ENCODE peak calls at places on chromosome 20, in five cellular contexts. Q is left kidney; G is stimulated activated naive CD8-positive, alpha-beta T cell treated with anti-CD3 and anti-CD28 coated beads, Interleukin-15, Interleukin-2, amounts not matched to agents 100 U/mL and 50 U/mL, for 24 hours; H is GM13976; B is SJCRH30. I is an unnamed sample.

GRCh38 chr20:56974499-56975250 is 291.8 kb downstream of the BMP7 start:
- DNase-seq in Q (peak; percentile 86), G (peak; percentile 11), H (peak; percentile 45), B (peak; percentile 51), I (peak; percentile 66)

GRCh38 chr20:61560361-61560853 is 308.3 kb downstream of the CDH4 start:
- DNase-seq in Q (no peak), G (no peak), H (no peak), B (peak; percentile 33), I (no peak)

GRCh38 chr20:13649548-13649947 is 10.8 kb upstream of the TASP1 start:
- DNase-seq in Q (peak; percentile 75), G (no peak), H (no peak), B (peak; percentile 92), I (peak; percentile 4)

GRCh38 chr20:50224553-50225255 is 34.1 kb downstream of the CEBPB start:
- DNase-seq in Q (peak; percentile 30), G (peak; percentile 12), H (no peak), B (no peak), I (no peak)

GRCh38 chr20:13638162-13638495 is 603 bp downstream of the TASP1 start:
- DNase-seq in Q (peak; percentile 80), G (no peak), H (no peak), B (no peak), I (no peak)

GRCh38 chr20:50470249-50470858 is 39.8 kb upstream of the PTPN1 start:
- DNase-seq in Q (peak; percentile 61), G (no peak), H (no peak), B (no peak), I (no peak)

GRCh38 chr20:16609066-16609465 is 35.8 kb upstream of the KIF16B start:
- DNase-seq in Q (peak; percentile 29), G (no peak), H (no peak), B (no peak), I (no peak)

GRCh38 chr20:2750343-2751251 is 49.8 kb downstream of the CPXM1 start:
- DNase-seq in Q (peak; percentile 58), G (no peak), H (peak; percentile 49), B (no peak), I (no peak)

GRCh38 chr20:51171141-51171540 is 148.2 kb upstream of the KCNG1 start:
- DNase-seq in Q (no peak), G (no peak), H (no peak), B (no peak), I (no peak)

GRCh38 chr20:54573838-54574237 is 98.4 kb downstream of the DOK5 start:
- DNase-seq in Q (no peak), G (no peak), H (no peak), B (no peak), I (no peak)

GRCh38 chr20:2814076-2814475 is 711 bp upstream of the C20orf141 start:
- DNase-seq in Q (no peak), G (no peak), H (no peak), B (no peak), I (no peak)

GRCh38 chr20:64115171-64115911 is 8.0 kb upstream of the NPBWR2 start:
- DNase-seq in Q (no peak), G (no peak), H (no peak), B (no peak), I (no peak)

GRCh38 chr20:47348539-47349142 is 7.9 kb downstream of the ZMYND8 start:
- DNase-seq in Q (peak; percentile 36), G (no peak), H (peak; percentile 38), B (no peak), I (no peak)

GRCh38 chr20:39943336-39943735 is 745.7 kb downstream of the MAFB start:
- DNase-seq in Q (no peak), G (no peak), H (no peak), B (no peak), I (no peak)

GRCh38 chr20:891121-892080 is 24.7 kb downstream of the ANGPT4 start:
- DNase-seq in Q (peak; percentile 87), G (no peak), H (no peak), B (no peak), I (no peak)

GRCh38 chr20:40326794-40327193 is 362.2 kb downstream of the MAFB start:
- DNase-seq in Q (no peak), G (no peak), H (no peak), B (no peak), I (no peak)

GRCh38 chr20:15561707-15562106 is 1011.5 kb downstream of the KIF16B start:
- DNase-seq in Q (peak; percentile 12), G (no peak), H (no peak), B (no peak), I (no peak)

GRCh38 chr20:23752019-23752418 is 1.3 kb upstream of the CST1 start:
- DNase-seq in Q (no peak), G (no peak), H (no peak), B (no peak), I (no peak)

GRCh38 chr20:2364014-2364413 is 16.7 kb upstream of the TGM6 start:
- DNase-seq in Q (no peak), G (no peak), H (no peak), B (no peak), I (no peak)

GRCh38 chr20:36569847-36570429 is 3.5 kb upstream of the TGIF2 start:
- DNase-seq in Q (no peak), G (no peak), H (no peak), B (peak; percentile 48), I (no peak)

GRCh38 chr20:38084425-38084951 is 50.9 kb downstream of the RPRD1B start:
- DNase-seq in Q (peak; percentile 39), G (no peak), H (no peak), B (no peak), I (no peak)

GRCh38 chr20:21022925-21023324 is 83.2 kb downstream of the LINC00237 start:
- DNase-seq in Q (no peak), G (no peak), H (no peak), B (no peak), I (no peak)

GRCh38 chr20:45510242-45510862 is 5.1 kb downstream of the SPINT3 start:
- DNase-seq in Q (no peak), G (no peak), H (no peak), B (no peak), I (no peak)

GRCh38 chr20:48621256-48622078 is 206.3 kb downstream of the PREX1 start:
- DNase-seq in Q (no peak), G (no peak), H (peak; percentile 52), B (no peak), I (no peak)

GRCh38 chr20:25079171-25079570 is 2.8 kb downstream of the VSX1 start:
- DNase-seq in Q (no peak), G (no peak), H (no peak), B (no peak), I (no peak)

GRCh38 chr20:45311589-45312211 is 3.6 kb upstream of the MATN4 start:
- DNase-seq in Q (peak; percentile 75), G (peak; percentile 82), H (peak; percentile 86), B (no peak), I (peak; percentile 80)

GRCh38 chr20:44137210-44137781 is 49.7 kb downstream of the JPH2 start:
- DNase-seq in Q (peak; percentile 79), G (no peak), H (no peak), B (peak; percentile 93), I (no peak)

GRCh38 chr20:24701027-24701426 is 231.6 kb downstream of the SYNDIG1 start:
- DNase-seq in Q (no peak), G (no peak), H (no peak), B (no peak), I (no peak)

GRCh38 chr20:22099348-22099747 is 393.9 kb downstream of the PAX1 start:
- DNase-seq in Q (no peak), G (no peak), H (no peak), B (no peak), I (no peak)

GRCh38 chr20:12207875-12208274 is 290.2 kb downstream of the BTBD3 start:
- DNase-seq in Q (peak; percentile 43), G (peak; percentile 6), H (no peak), B (peak; percentile 31), I (peak; percentile 54)

GRCh38 chr20:54345817-54346216 is 129.6 kb upstream of the DOK5 start:
- DNase-seq in Q (no peak), G (no peak), H (no peak), B (no peak), I (no peak)

GRCh38 chr20:63828545-63828944 is 2.5 kb downstream of the ZBTB46 start:
- DNase-seq in Q (no peak), G (no peak), H (no peak), B (no peak), I (no peak)

GRCh38 chr20:53849471-53850059 is 220.8 kb downstream of the BCAS1 start:
- DNase-seq in Q (no peak), G (no peak), H (no peak), B (no peak), I (no peak)

GRCh38 chr20:49583669-49584417 is 15.9 kb upstream of the PTGIS start:
- DNase-seq in Q (peak; percentile 46), G (no peak), H (no peak), B (peak; percentile 98), I (no peak)

GRCh38 chr20:49768204-49769124 is 44.2 kb upstream of the SLC9A8 start:
- DNase-seq in Q (peak; percentile 24), G (no peak), H (no peak), B (no peak), I (no peak)